ENCODE peak calls at places on chromosomes 13 and 19, in five cellular contexts. E, G, D, A and M are unnamed samples.

GRCh38 chr13:19864018-19864338 is 529 bp upstream of the ZMYM5 start:
- DNase-seq in A (peak; percentile 30), E (peak; percentile 41), D (peak; percentile 44), G (peak; percentile 55), M (peak; percentile 78)

GRCh38 chr19:32901504-32902161 is 32.1 kb upstream of the SLC7A9 start:
- DNase-seq in A (no peak), D (no peak), G (no peak), E (no peak), M (no peak)

GRCh38 chr19:46890423-46891170 is 29.8 kb downstream of the ARHGAP35 start:
- DNase-seq in G (no peak), D (no peak), A (no peak), E (no peak), M (no peak)

GRCh38 chr19:14603990-14604387 is 21.1 kb downstream of the CLEC17A start:
- DNase-seq in E (no peak), D (no peak), G (no peak), A (no peak), M (no peak)

GRCh38 chr13:25137624-25137892 is 34.5 kb downstream of the AMER2 start:
- DNase-seq in G (no peak), E (no peak), A (no peak), D (no peak), M (no peak)

GRCh38 chr13:51945149-51945548 is 66.1 kb downstream of the ATP7B start:
- DNase-seq in E (no peak), D (no peak), A (no peak), G (no peak), M (peak; percentile 29)

GRCh38 chr19:15129856-15130580 is 22.8 kb downstream of the SYDE1 start:
- DNase-seq in D (no peak), A (no peak), G (no peak), E (no peak), M (no peak)

GRCh38 chr13:84096221-84096620 is 213.9 kb upstream of the SLITRK1 start:
- DNase-seq in G (peak; percentile 2), D (no peak), A (no peak), E (no peak), M (no peak)

GRCh38 chr13:23667750-23668149 is 97.5 kb downstream of the TNFRSF19 start:
- DNase-seq in A (no peak), E (no peak), G (no peak), D (no peak), M (no peak)

GRCh38 chr19:30322641-30323320 is 49.4 kb upstream of the ZNF536 start:
- DNase-seq in E (no peak), G (no peak), A (no peak), D (no peak), M (no peak)

GRCh38 chr19:33193269-33193863 is 764 bp upstream of the LRP3 start:
- DNase-seq in D (no peak), G (no peak), E (no peak), A (no peak), M (no peak)

GRCh38 chr13:43758834-43759233 is 27.9 kb downstream of the ENOX1 start:
- DNase-seq in D (no peak), A (no peak), E (no peak), G (no peak), M (no peak)

GRCh38 chr13:26991508-26992181 is 180.0 kb downstream of the USP12 start:
- DNase-seq in G (no peak), E (no peak), D (no peak), A (no peak), M (no peak)

GRCh38 chr19:18948075-18948975 is 7.3 kb upstream of the HOMER3 start:
- DNase-seq in D (no peak), A (no peak), E (no peak), G (no peak), M (no peak)

GRCh38 chr19:8050274-8051096 is 2.1 kb upstream of the CCL25 start:
- DNase-seq in E (peak; percentile 69), A (peak; percentile 54), G (peak; percentile 60), D (peak; percentile 76), M (peak; percentile 100)

GRCh38 chr13:90800082-90800746 is 547.3 kb upstream of the MIR17HG start:
- DNase-seq in G (no peak), D (no peak), E (no peak), A (peak; percentile 49), M (peak; percentile 96)

GRCh38 chr19:30229524-30230174 is 142.5 kb upstream of the ZNF536 start:
- DNase-seq in E (no peak), G (no peak), D (no peak), A (no peak), M (no peak)

GRCh38 chr19:1104452-1105216 is 840 bp downstream of the GPX4 start:
- DNase-seq in E (peak; percentile 72), A (peak; percentile 67), G (no peak), D (peak; percentile 76), M (peak; percentile 47)

GRCh38 chr13:98214008-98214643 is 37.1 kb upstream of the RNF113B start:
- DNase-seq in A (no peak), E (no peak), G (peak; percentile 59), D (no peak), M (no peak)

GRCh38 chr13:20397896-20398295 is 127.8 kb downstream of the CRYL1 start:
- DNase-seq in D (no peak), A (no peak), G (no peak), E (no peak), M (no peak)

GRCh38 chr13:81133066-81133465 is 792.1 kb upstream of the SPRY2 start:
- DNase-seq in G (peak; percentile 44), E (no peak), A (no peak), D (no peak), M (no peak)

GRCh38 chr13:47268270-47268669 is 371.4 kb upstream of the HTR2A start:
- DNase-seq in G (no peak), A (no peak), D (no peak), E (no peak), M (no peak)

GRCh38 chr13:108368240-108368898 is 98.9 kb downstream of the TNFSF13B start:
- DNase-seq in D (no peak), G (no peak), E (no peak), A (no peak), M (peak; percentile 84)

GRCh38 chr13:93169980-93170379 is 56.6 kb upstream of the GPC6 start:
- DNase-seq in G (peak; percentile 94), E (no peak), A (no peak), D (no peak), M (no peak)

GRCh38 chr13:47038196-47038595 is 141.3 kb upstream of the HTR2A start:
- DNase-seq in A (no peak), E (no peak), D (no peak), G (no peak), M (no peak)

GRCh38 chr13:27132538-27132937 is 39.1 kb downstream of the USP12 start:
- DNase-seq in A (no peak), E (no peak), G (no peak), D (no peak), M (no peak)

GRCh38 chr13:50686547-50686946 is 156.9 kb downstream of the DLEU7 start:
- DNase-seq in D (no peak), G (no peak), A (no peak), E (no peak), M (no peak)

GRCh38 chr13:20658451-20658850 is 45.0 kb upstream of the IL17D start:
- DNase-seq in A (no peak), E (no peak), D (no peak), G (no peak), M (no peak)

GRCh38 chr13:111623170-111623569 is 302.7 kb downstream of the TEX29 start:
- DNase-seq in G (no peak), E (no peak), D (no peak), A (no peak), M (no peak)